ENCODE peak calls at places on chromosome 12, in five cellular contexts. S is GM23338; T is NCI-H524; A is effector memory CD8-positive, alpha-beta T cell; D is PC-9. J is an unnamed sample.

GRCh38 chr12:31897791-31898503 is 61.3 kb upstream of the RESF1 start:
- DNase-seq in S (peak), D (no peak), A (peak), T (no peak), J (peak)

GRCh38 chr12:10661338-10661737 is 12.5 kb downstream of the STYK1 start:
- DNase-seq in T (no peak), A (no peak), S (no peak), D (peak), J (no peak)

GRCh38 chr12:120538281-120539156 is 4.4 kb downstream of the RNF10 start:
- DNase-seq in A (no peak), D (peak), S (no peak), T (no peak), J (no peak)

GRCh38 chr12:110916295-110916875 is 4.0 kb downstream of the MYL2 start:
- DNase-seq in S (no peak), T (no peak), A (no peak), D (no peak), J (no peak)

GRCh38 chr12:100795193-100796179 is 910 bp downstream of the ANO4 start:
- DNase-seq in T (no peak), A (no peak), D (no peak), S (no peak), J (no peak)

GRCh38 chr12:53963434-53964314 is 9.0 kb downstream of the HOXC12 start:
- DNase-seq in T (no peak), S (no peak), A (no peak), D (no peak), J (no peak)

GRCh38 chr12:42801271-42801670 is 211.7 kb upstream of the PRICKLE1 start:
- DNase-seq in D (no peak), S (no peak), T (no peak), A (no peak), J (no peak)

GRCh38 chr12:49933793-49934192 is 16.7 kb upstream of the AQP2 start:
- DNase-seq in A (no peak), S (no peak), D (no peak), T (no peak), J (no peak)

GRCh38 chr12:106780010-106780625 is 5.6 kb downstream of the RIC8B start:
- DNase-seq in A (no peak), S (no peak), T (no peak), D (peak), J (no peak)

GRCh38 chr12:12608557-12608957 is 3.1 kb upstream of the CREBL2 start:
- DNase-seq in A (no peak), T (peak), S (no peak), D (peak), J (no peak)

GRCh38 chr12:92574911-92575570 is 127.7 kb upstream of the PLEKHG7 start:
- DNase-seq in T (no peak), D (no peak), A (no peak), S (no peak), J (peak)

GRCh38 chr12:5192727-5193126 is 149.0 kb downstream of the KCNA5 start:
- DNase-seq in S (no peak), T (no peak), A (no peak), D (no peak), J (no peak)

GRCh38 chr12:114659084-114659483 is 24.9 kb downstream of the TBX3 start:
- DNase-seq in A (no peak), S (no peak), D (no peak), T (no peak), J (no peak)

GRCh38 chr12:111975161-111975931 is 37.6 kb downstream of the TMEM116 start:
- DNase-seq in S (no peak), A (no peak), T (no peak), D (no peak), J (no peak)

GRCh38 chr12:25985296-25985992 is 27.0 kb downstream of the RASSF8 start:
- DNase-seq in T (peak), S (no peak), A (no peak), D (no peak), J (no peak)

GRCh38 chr12:118059645-118060275 is 1.2 kb downstream of the WSB2 start:
- DNase-seq in T (no peak), D (no peak), A (no peak), S (peak), J (no peak)

GRCh38 chr12:64824130-64824499 is 332 bp upstream of the TBC1D30 start:
- DNase-seq in A (no peak), D (no peak), S (peak), T (no peak), J (no peak)

GRCh38 chr12:71636704-71637115 is 26.9 kb downstream of the ZFC3H1 start:
- DNase-seq in D (peak), A (peak), S (peak), T (peak), J (peak)

GRCh38 chr12:111068281-111068680 is 147.9 kb upstream of the MYL2 start:
- DNase-seq in T (no peak), D (no peak), S (no peak), A (no peak), J (peak)

GRCh38 chr12:9811651-9812050 is 15.6 kb upstream of the KLRF1 start:
- DNase-seq in S (no peak), T (no peak), D (no peak), A (no peak), J (no peak)

GRCh38 chr12:63037721-63038120 is 102.8 kb upstream of the PPM1H start:
- DNase-seq in T (no peak), S (no peak), A (no peak), D (no peak), J (no peak)

GRCh38 chr12:58359084-58359483 is 417.7 kb downstream of the ATP23 start:
- DNase-seq in D (no peak), T (no peak), S (no peak), A (no peak), J (no peak)

GRCh38 chr12:26606911-26607310 is 226.1 kb downstream of the ITPR2 start:
- DNase-seq in A (no peak), S (no peak), T (no peak), D (no peak), J (no peak)

GRCh38 chr12:5096241-5096880 is 52.7 kb downstream of the KCNA5 start:
- DNase-seq in S (no peak), T (no peak), D (peak), A (no peak), J (no peak)

GRCh38 chr12:12837025-12837872 is 24.1 kb downstream of the DDX47 start:
- DNase-seq in A (peak), T (peak), S (peak), D (peak), J (peak)

GRCh38 chr12:12244341-12244740 is 22.5 kb downstream of the LRP6 start:
- DNase-seq in S (no peak), A (no peak), D (no peak), T (no peak), J (no peak)

GRCh38 chr12:102462386-102462785 is 18.0 kb downstream of the IGF1 start:
- DNase-seq in T (no peak), A (no peak), S (no peak), D (no peak), J (no peak)

J was measured in neural progenitor cell.